ENCODE peak calls at places on chromosomes 12 and 14, in four cellular contexts. Q is K562, N is SK-N-SH, H is H1. O is an unnamed sample.

GRCh38 chr12:6950944-6951540 is at the start of gene PTPN6:
- DNase-seq in H (no peak), Q (no peak), N (peak; percentile 11), O (no peak)

GRCh38 chr14:63650336-63650952 is 8.8 kb upstream of the WDR89 start:
- DNase-seq in N (no peak), Q (no peak), H (no peak), O (no peak)

GRCh38 chr12:14387472-14387871 is 22.0 kb downstream of the ATF7IP start:
- DNase-seq in N (no peak), H (no peak), Q (no peak), O (no peak)

GRCh38 chr14:61472025-61472672 is 150.8 kb downstream of the PRKCH start:
- DNase-seq in Q (no peak), H (no peak), N (peak; percentile 75), O (no peak)

GRCh38 chr14:105207460-105207901 is 26.4 kb upstream of the NUDT14 start:
- DNase-seq in H (no peak), Q (no peak), N (no peak), O (no peak)

GRCh38 chr14:99671230-99672224 is 12.6 kb upstream of the CYP46A1 start:
- DNase-seq in N (no peak), Q (no peak), H (no peak), O (no peak)

GRCh38 chr12:2794261-2794735 is 472 bp upstream of the FKBP4 start:
- DNase-seq in Q (no peak), N (no peak), H (peak; percentile 77), O (peak; percentile 32)

GRCh38 chr14:51093371-51094281 is 1.3 kb downstream of the TRIM9 start:
- DNase-seq in Q (no peak), H (peak; percentile 80), N (peak; percentile 80), O (peak; percentile 36)

GRCh38 chr12:7729683-7730195 is 17.4 kb downstream of the CLEC4C start:
- DNase-seq in N (no peak), Q (no peak), H (no peak), O (no peak)

GRCh38 chr12:26810330-26810729 is 22.7 kb downstream of the ITPR2 start:
- DNase-seq in N (no peak), Q (no peak), H (no peak), O (no peak)

GRCh38 chr14:34824256-34824655 is 50.9 kb downstream of the BAZ1A start:
- DNase-seq in N (no peak), H (no peak), Q (no peak), O (no peak)

GRCh38 chr14:104135121-104135903 is 3.1 kb upstream of the KIF26A start:
- DNase-seq in Q (no peak), H (peak; percentile 83), N (peak; percentile 81), O (no peak)

GRCh38 chr12:89544730-89545184 is 18.9 kb upstream of the POC1B start:
- DNase-seq in H (no peak), N (no peak), Q (no peak), O (no peak)

GRCh38 chr14:30419037-30419436 is 139.9 kb upstream of the G2E3 start:
- DNase-seq in N (no peak), Q (no peak), H (no peak), O (no peak)

GRCh38 chr12:121465921-121466799 is 66.2 kb downstream of the RNF34 start:
- DNase-seq in H (no peak), Q (no peak), N (peak; percentile 75), O (no peak)

GRCh38 chr12:19850341-19851065 is 411.2 kb downstream of the AEBP2 start:
- DNase-seq in N (no peak), Q (no peak), H (no peak), O (no peak)

GRCh38 chr12:109625131-109625559 is 51.6 kb downstream of the MVK start:
- DNase-seq in Q (peak; percentile 31), H (no peak), N (peak; percentile 85), O (no peak)

GRCh38 chr12:127401536-127401935 is 865.4 kb upstream of the TMEM132C start:
- DNase-seq in Q (no peak), H (no peak), N (no peak), O (no peak)

GRCh38 chr12:75666126-75666979 is 154.9 kb upstream of the KRR1 start:
- DNase-seq in H (no peak), Q (no peak), N (no peak), O (no peak)

GRCh38 chr12:93773122-93773871 is 96.1 kb downstream of the CRADD start:
- DNase-seq in N (no peak), Q (no peak), H (no peak), O (no peak)

GRCh38 chr14:76498536-76498935 is 122.6 kb downstream of the ESRRB start:
- DNase-seq in Q (no peak), N (no peak), H (no peak), O (no peak)

GRCh38 chr14:53912121-53912520 is 44.5 kb downstream of the BMP4 start:
- DNase-seq in N (no peak), Q (no peak), H (no peak), O (no peak)

GRCh38 chr12:32811686-32812392 is 56.1 kb upstream of the YARS2 start:
- DNase-seq in Q (no peak), H (no peak), N (no peak), O (no peak)

GRCh38 chr12:49750027-49750977 is 8.9 kb downstream of the TMBIM6 start:
- DNase-seq in N (no peak), H (no peak), Q (no peak), O (no peak)

GRCh38 chr14:98177551-98177950 is 1094.4 kb downstream of the BCL11B start:
- DNase-seq in Q (no peak), H (no peak), N (no peak), O (no peak)

GRCh38 chr14:102902523-102903247 is 19.8 kb upstream of the AMN start:
- DNase-seq in N (peak; percentile 16), Q (no peak), H (no peak), O (peak; percentile 19)

GRCh38 chr12:90839340-90839739 is 115.6 kb downstream of the CCER1 start:
- DNase-seq in N (no peak), Q (no peak), H (no peak), O (no peak)

GRCh38 chr12:119157528-119157927 is 21.2 kb upstream of the HSPB8 start:
- DNase-seq in N (no peak), H (no peak), Q (no peak), O (no peak)

GRCh38 chr14:34363733-34364134 is 98.3 kb downstream of the SPTSSA start:
- DNase-seq in Q (no peak), H (no peak), N (no peak), O (no peak)

GRCh38 chr14:92984896-92985295 is 61.9 kb downstream of the CHGA start:
- DNase-seq in N (no peak), Q (no peak), H (no peak), O (no peak)

DNA sequence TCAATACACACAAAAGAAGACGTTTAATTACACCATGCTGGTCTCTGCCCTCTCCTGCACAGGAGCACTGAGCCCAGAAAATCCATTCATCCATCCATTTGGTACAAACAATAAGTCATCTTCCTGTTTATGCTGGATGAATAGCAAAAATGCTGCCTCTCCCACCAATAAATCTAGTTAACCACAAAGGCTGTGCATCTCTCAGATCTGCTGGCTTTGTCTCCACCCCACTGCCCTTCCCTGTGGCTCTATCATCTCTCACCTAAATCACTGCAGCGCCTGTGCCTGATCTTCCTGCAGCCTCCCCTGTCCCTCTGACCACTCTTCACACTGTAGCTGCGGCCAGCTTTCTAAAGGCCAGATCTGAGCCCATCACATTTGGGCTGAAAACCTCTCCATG is 72.9 kb upstream of the DDX11 start:
- DNase-seq in N (no peak), Q (no peak), H (no peak), O (no peak)
- TF ChIP-seq POLR2AphosphoS5 in N (no peak), Q (no peak), H (no peak), O (no peak)

DNA sequence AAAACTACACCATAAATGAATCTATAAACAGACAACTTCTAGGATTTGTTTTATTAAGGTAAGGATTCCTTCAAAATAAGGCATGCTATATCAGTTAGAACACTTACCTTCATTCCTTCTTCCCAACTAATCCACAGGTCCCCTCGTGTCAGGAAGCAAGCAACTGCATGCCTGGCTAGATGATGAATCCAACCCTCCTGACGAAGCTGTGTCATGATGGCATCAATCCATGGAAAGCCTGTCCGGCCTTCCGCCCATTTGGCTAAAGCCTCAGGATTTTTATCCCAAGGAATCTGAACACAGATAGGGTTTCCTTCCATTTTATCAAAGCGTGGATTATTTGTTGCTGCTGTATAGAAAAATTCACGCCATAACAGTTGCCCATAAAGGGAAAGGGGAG is 12.5 kb upstream of the MTERF2 start:
- DNase-seq in H (no peak), N (no peak), Q (no peak), O (no peak)
- TF ChIP-seq TAF1 in H (no peak), N (no peak), Q (no peak), O (no peak)

GRCh38 chr14:44531648-44532047 is 24.6 kb upstream of the FSCB start:
- DNase-seq in Q (no peak), H (no peak), N (no peak), O (no peak)
- TF ChIP-seq POLR2AphosphoS5 in Q (no peak), H (no peak), N (no peak), O (no peak)

DNA sequence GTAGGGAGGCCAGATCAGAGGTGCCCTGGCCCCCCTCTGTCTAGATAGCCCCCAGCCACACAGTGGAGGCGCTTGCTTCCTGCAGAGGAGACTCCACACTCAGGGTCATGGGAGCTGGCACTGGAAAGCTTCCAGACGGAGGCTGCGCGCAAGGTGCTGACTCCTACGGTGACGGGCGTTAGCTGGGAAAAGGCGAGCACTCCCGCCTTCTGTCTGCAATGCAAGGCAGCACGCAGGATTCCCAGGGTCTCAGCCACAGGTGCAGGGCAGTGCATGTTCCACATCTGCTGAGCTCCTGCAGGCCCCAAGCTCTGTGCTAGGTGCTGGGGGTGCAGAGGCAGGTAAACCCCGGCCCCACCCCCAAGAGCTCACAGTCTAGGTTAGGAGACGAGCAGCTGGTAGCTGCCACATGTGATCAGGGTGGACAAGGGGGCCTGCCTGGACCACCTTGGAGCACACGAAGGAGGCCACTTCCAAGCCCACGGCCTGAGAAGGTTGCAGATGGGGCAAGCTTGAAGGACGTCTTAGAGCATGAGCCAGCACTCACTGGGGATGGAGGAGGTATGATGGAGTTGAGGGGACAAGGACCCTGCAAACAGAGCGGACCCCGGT is 310.9 kb upstream of the DIO3 start:
- DNase-seq in N (peak; percentile 24), H (peak; percentile 26), Q (no peak), O (no peak)
- TF ChIP-seq TAF1 in N (no peak), H (no peak), Q (no peak), O (no peak)

DNA sequence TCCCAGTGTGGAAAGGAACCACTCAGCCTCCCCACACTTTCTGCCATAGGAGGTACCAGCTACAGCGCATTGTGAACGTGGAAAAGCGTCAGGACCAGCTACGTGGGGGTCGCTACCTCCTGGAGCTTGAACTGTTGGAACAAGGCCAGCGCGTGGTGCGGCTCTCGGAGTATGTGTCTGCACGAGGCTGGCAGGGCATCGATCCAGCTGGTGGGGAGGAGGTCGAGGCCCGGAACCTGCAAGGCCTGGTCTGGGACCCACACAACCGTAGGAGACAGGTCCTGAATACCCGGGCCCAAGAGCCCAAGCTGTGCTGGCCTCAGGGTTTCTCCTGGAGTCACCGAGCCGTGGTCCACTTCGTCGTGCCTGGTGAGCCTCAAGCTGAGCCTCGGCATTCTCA is 96.8 kb downstream of the B4GALNT3 start:
- DNase-seq in H (no peak), Q (no peak), N (no peak), O (no peak)
- TF ChIP-seq POLR2AphosphoS5 in H (no peak), Q (no peak), N (no peak), O (no peak)

GRCh38 chr12:101110856-101111255 is 99.2 kb downstream of the SLC5A8 start:
- DNase-seq in N (no peak), Q (no peak), H (no peak), O (no peak)
- TF ChIP-seq TAF1 in N (no peak), Q (no peak), H (no peak), O (no peak)

O was measured in GM12891.